ENCODE peak calls at places on chromosomes 4 and X, in eight cellular contexts. Z, X, F, U, K, I, Q and V are unnamed samples.

GRCh38 chr4:20356565-20356964 is 104.9 kb downstream of the SLIT2 start:
- DNase-seq in Z (no peak), X (no peak), F (no peak), U (no peak), K (no peak), I (no peak), Q (no peak), V (no peak)

GRCh38 chr4:152943673-152944072 is 7.5 kb downstream of the FHDC1 start:
- DNase-seq in Z (no peak), X (no peak), F (no peak), U (no peak), K (no peak), I (no peak), Q (no peak), V (no peak)

GRCh38 chr4:145840162-145840768 is 98.4 kb downstream of the ZNF827 start:
- DNase-seq in Z (no peak), X (no peak), F (no peak), U (peak; percentile 30), K (peak; percentile 22), I (no peak), Q (peak; percentile 41), V (no peak)

GRCh38 chr4:139208404-139208945 is 31.5 kb upstream of the ELF2 start:
- DNase-seq in Z (no peak), X (no peak), F (no peak), U (no peak), K (no peak), I (no peak), Q (peak; percentile 95), V (no peak)

GRCh38 chr4:146153964-146154536 is 21.5 kb upstream of the LSM6 start:
- DNase-seq in Z (no peak), X (no peak), F (no peak), U (no peak), K (no peak), I (no peak), Q (no peak), V (no peak)

GRCh38 chr4:109998867-109999303 is 86.2 kb downstream of the EGF start:
- DNase-seq in Z (peak; percentile 81), X (no peak), F (no peak), U (no peak), K (no peak), I (no peak), Q (peak; percentile 67), V (no peak)

GRCh38 chrX:136584545-136584944 is 52.5 kb downstream of the VGLL1 start:
- DNase-seq in Z (no peak), X (no peak), F (peak; percentile 30), U (peak; percentile 54), K (no peak), I (peak; percentile 45), Q (no peak), V (no peak)

GRCh38 chrX:77264490-77264889 is 182.7 kb upstream of the FGF16 start:
- DNase-seq in Z (peak; percentile 0), X (no peak), F (no peak), U (no peak), K (no peak), I (no peak), Q (no peak), V (no peak)

GRCh38 chr4:111854494-111855087 is 290.7 kb upstream of the FAM241A start:
- DNase-seq in Z (peak; percentile 57), X (no peak), F (no peak), U (peak; percentile 10), K (peak; percentile 20), I (peak; percentile 3), Q (peak; percentile 42), V (no peak)